ENCODE peak calls at places on chromosome 1, in five cellular contexts. One of them, this sample, is unnamed.

GRCh38 chr1:25484096-25484495 is 53.4 kb downstream of the MACO1 start:
- DNase-seq in cardiac muscle cell: no peak
- DNase-seq in PC-3: no peak
- DNase-seq in CD8-positive, alpha-beta T cell: no peak
- DNase-seq in stomach: peak; percentile 71
- DNase-seq in this sample: no peak

GRCh38 chr1:47507921-47508894 is 70.4 kb downstream of the FOXD2 start:
- DNase-seq in CD8-positive, alpha-beta T cell: no peak
- DNase-seq in cardiac muscle cell: peak; percentile 62
- DNase-seq in PC-3: peak; percentile 22
- DNase-seq in stomach: peak; percentile 67
- DNase-seq in this sample: no peak

GRCh38 chr1:12491691-12492090 is 126.3 kb downstream of the DHRS3 start:
- DNase-seq in cardiac muscle cell: no peak
- DNase-seq in stomach: no peak
- DNase-seq in PC-3: no peak
- DNase-seq in CD8-positive, alpha-beta T cell: no peak
- DNase-seq in this sample: no peak

GRCh38 chr1:29136463-29136915 is 12.8 kb upstream of the TMEM200B start:
- DNase-seq in CD8-positive, alpha-beta T cell: no peak
- DNase-seq in stomach: peak; percentile 42
- DNase-seq in cardiac muscle cell: no peak
- DNase-seq in PC-3: peak; percentile 38
- DNase-seq in this sample: no peak

GRCh38 chr1:85654066-85654782 is 54.0 kb downstream of the ZNHIT6 start:
- DNase-seq in stomach: no peak
- DNase-seq in CD8-positive, alpha-beta T cell: no peak
- DNase-seq in PC-3: peak; percentile 82
- DNase-seq in cardiac muscle cell: no peak
- DNase-seq in this sample: no peak

GRCh38 chr1:236913371-236914037 is 90.7 kb downstream of the MT1HL1 start:
- DNase-seq in CD8-positive, alpha-beta T cell: no peak
- DNase-seq in cardiac muscle cell: no peak
- DNase-seq in PC-3: peak; percentile 11
- DNase-seq in stomach: no peak
- DNase-seq in this sample: no peak

GRCh38 chr1:212749924-212750535 is 41.5 kb downstream of the NSL1 start:
- DNase-seq in cardiac muscle cell: peak; percentile 70
- DNase-seq in PC-3: peak; percentile 80
- DNase-seq in stomach: no peak
- DNase-seq in CD8-positive, alpha-beta T cell: no peak
- DNase-seq in this sample: no peak

GRCh38 chr1:199084293-199084692 is 445.5 kb downstream of the PTPRC start:
- DNase-seq in CD8-positive, alpha-beta T cell: no peak
- DNase-seq in cardiac muscle cell: peak; percentile 1
- DNase-seq in PC-3: no peak
- DNase-seq in stomach: no peak
- DNase-seq in this sample: no peak

GRCh38 chr1:48495166-48495565 is 23.2 kb upstream of the SPATA6 start:
- DNase-seq in CD8-positive, alpha-beta T cell: no peak
- DNase-seq in cardiac muscle cell: no peak
- DNase-seq in stomach: no peak
- DNase-seq in PC-3: no peak
- DNase-seq in this sample: no peak

GRCh38 chr1:167301355-167301754 is 80.7 kb downstream of the POU2F1 start:
- DNase-seq in stomach: no peak
- DNase-seq in CD8-positive, alpha-beta T cell: no peak
- DNase-seq in PC-3: no peak
- DNase-seq in cardiac muscle cell: no peak
- DNase-seq in this sample: no peak

GRCh38 chr1:10662090-10662688 is 134.3 kb downstream of the CASZ1 start:
- DNase-seq in cardiac muscle cell: no peak
- DNase-seq in PC-3: no peak
- DNase-seq in stomach: no peak
- DNase-seq in CD8-positive, alpha-beta T cell: no peak
- DNase-seq in this sample: no peak

GRCh38 chr1:55813619-55814018 is 598.5 kb upstream of the USP24 start:
- DNase-seq in stomach: peak; percentile 28
- DNase-seq in CD8-positive, alpha-beta T cell: no peak
- DNase-seq in PC-3: peak; percentile 49
- DNase-seq in cardiac muscle cell: peak; percentile 12
- DNase-seq in this sample: no peak

GRCh38 chr1:65119951-65120350 is 28.1 kb upstream of the AK4 start:
- DNase-seq in cardiac muscle cell: no peak
- DNase-seq in CD8-positive, alpha-beta T cell: no peak
- DNase-seq in stomach: no peak
- DNase-seq in PC-3: peak; percentile 14
- DNase-seq in this sample: no peak

GRCh38 chr1:193763313-193763712 is 576.9 kb upstream of the B3GALT2 start:
- DNase-seq in CD8-positive, alpha-beta T cell: no peak
- DNase-seq in cardiac muscle cell: no peak
- DNase-seq in stomach: no peak
- DNase-seq in PC-3: peak; percentile 41
- DNase-seq in this sample: no peak

GRCh38 chr1:154611150-154611865 is 3.3 kb upstream of the ADAR start:
- DNase-seq in PC-3: no peak
- DNase-seq in cardiac muscle cell: no peak
- DNase-seq in CD8-positive, alpha-beta T cell: no peak
- DNase-seq in stomach: no peak
- DNase-seq in this sample: no peak

GRCh38 chr1:12771186-12771585 is 2.4 kb upstream of the PRAMEF12 start:
- DNase-seq in stomach: no peak
- DNase-seq in cardiac muscle cell: no peak
- DNase-seq in CD8-positive, alpha-beta T cell: no peak
- DNase-seq in PC-3: no peak
- DNase-seq in this sample: no peak

GRCh38 chr1:8742022-8742924 is 75.2 kb downstream of the RERE start:
- DNase-seq in PC-3: peak; percentile 72
- DNase-seq in CD8-positive, alpha-beta T cell: no peak
- DNase-seq in cardiac muscle cell: no peak
- DNase-seq in stomach: no peak
- DNase-seq in this sample: no peak

GRCh38 chr1:164794310-164794709 is 235.3 kb downstream of the PBX1 start:
- DNase-seq in CD8-positive, alpha-beta T cell: no peak
- DNase-seq in stomach: no peak
- DNase-seq in cardiac muscle cell: no peak
- DNase-seq in PC-3: peak; percentile 90
- DNase-seq in this sample: no peak

GRCh38 chr1:55559802-55560201 is 344.6 kb upstream of the USP24 start:
- DNase-seq in cardiac muscle cell: no peak
- DNase-seq in CD8-positive, alpha-beta T cell: no peak
- DNase-seq in stomach: no peak
- DNase-seq in PC-3: no peak
- DNase-seq in this sample: no peak

GRCh38 chr1:160124709-160125478 is 9.3 kb downstream of the ATP1A2 start:
- DNase-seq in PC-3: peak; percentile 98
- DNase-seq in cardiac muscle cell: no peak
- DNase-seq in stomach: no peak
- DNase-seq in CD8-positive, alpha-beta T cell: no peak
- DNase-seq in this sample: no peak

GRCh38 chr1:1915911-1916835 is 1.1 kb downstream of the CALML6 start:
- DNase-seq in CD8-positive, alpha-beta T cell: no peak
- DNase-seq in stomach: peak; percentile 79
- DNase-seq in PC-3: no peak
- DNase-seq in cardiac muscle cell: no peak
- DNase-seq in this sample: no peak

GRCh38 chr1:6914646-6915178 is 129.5 kb downstream of the CAMTA1 start:
- DNase-seq in stomach: no peak
- DNase-seq in cardiac muscle cell: no peak
- DNase-seq in PC-3: no peak
- DNase-seq in CD8-positive, alpha-beta T cell: no peak
- DNase-seq in this sample: no peak
- TF ChIP-seq CTCF in stomach: no peak
- TF ChIP-seq CTCF in cardiac muscle cell: no peak
- TF ChIP-seq CTCF in PC-3: no peak
- TF ChIP-seq CTCF in CD8-positive, alpha-beta T cell: no peak
- TF ChIP-seq CTCF in this sample: no peak

GRCh38 chr1:227998374-227999055 is 8.3 kb upstream of the WNT3A start:
- DNase-seq in PC-3: no peak
- DNase-seq in cardiac muscle cell: no peak
- DNase-seq in stomach: peak; percentile 18
- DNase-seq in CD8-positive, alpha-beta T cell: no peak
- DNase-seq in this sample: no peak

GRCh38 chr1:228000836-228001563 is 5.8 kb upstream of the WNT3A start:
- DNase-seq in PC-3: no peak
- DNase-seq in cardiac muscle cell: no peak
- DNase-seq in stomach: peak; percentile 11
- DNase-seq in CD8-positive, alpha-beta T cell: no peak
- DNase-seq in this sample: no peak

GRCh38 chr1:228000416-228000815 is 6.4 kb upstream of the WNT3A start:
- DNase-seq in cardiac muscle cell: no peak
- DNase-seq in PC-3: no peak
- DNase-seq in CD8-positive, alpha-beta T cell: no peak
- DNase-seq in stomach: peak; percentile 3
- DNase-seq in this sample: no peak

GRCh38 chr1:228001738-228002535 is 4.9 kb upstream of the WNT3A start:
- DNase-seq in PC-3: no peak
- DNase-seq in stomach: peak; percentile 10
- DNase-seq in cardiac muscle cell: no peak
- DNase-seq in CD8-positive, alpha-beta T cell: no peak
- DNase-seq in this sample: no peak

DNA sequence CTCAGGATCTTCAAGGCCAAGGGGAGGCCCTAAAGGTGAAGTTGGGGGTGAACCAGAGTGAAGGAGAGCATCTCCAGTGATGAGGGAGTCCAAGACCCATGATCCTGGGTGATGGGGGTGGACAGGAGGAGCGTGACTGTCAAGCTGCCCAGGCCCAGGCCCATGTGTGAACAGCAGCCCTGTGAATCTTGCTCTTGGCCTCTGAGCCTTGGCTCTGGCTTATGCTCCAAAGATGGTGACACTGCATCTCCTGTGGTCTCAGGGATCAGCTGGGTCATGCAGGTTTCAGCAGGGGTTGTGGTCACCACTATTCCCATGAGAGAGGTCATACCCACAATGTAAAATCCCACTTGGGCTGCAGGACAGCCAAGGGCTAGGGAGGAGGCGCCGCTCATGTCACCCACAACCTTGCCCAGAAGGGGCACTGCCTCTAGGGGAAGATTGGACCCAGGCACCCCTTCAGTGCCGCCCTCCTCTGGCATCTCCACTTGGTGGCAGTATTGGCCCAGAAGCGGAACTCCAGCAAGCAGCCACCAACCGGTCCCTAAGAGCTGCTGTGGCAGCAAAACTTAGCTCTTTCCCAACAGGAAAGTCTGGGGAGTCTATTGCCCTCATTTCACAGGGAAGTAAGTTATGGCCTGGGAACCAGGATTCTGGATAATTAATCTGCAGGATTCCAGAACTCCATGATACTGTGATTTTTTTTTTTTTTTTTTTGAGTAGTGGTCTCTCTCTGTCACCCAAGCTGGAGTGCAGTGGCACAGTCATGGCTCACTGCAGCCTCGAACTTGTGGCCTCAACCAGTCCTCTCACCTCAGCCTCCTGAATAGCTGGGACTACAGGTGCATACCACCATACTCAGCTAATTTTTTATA is 7.5 kb upstream of the WNT3A start:
- DNase-seq in CD8-positive, alpha-beta T cell: peak; percentile 48
- DNase-seq in stomach: peak; percentile 72
- DNase-seq in cardiac muscle cell: peak; percentile 75
- DNase-seq in PC-3: peak; percentile 97
- DNase-seq in this sample: peak; percentile 70
- TF ChIP-seq CTCF in CD8-positive, alpha-beta T cell: peak; percentile 77
- TF ChIP-seq CTCF in stomach: peak; percentile 63
- TF ChIP-seq CTCF in cardiac muscle cell: peak; percentile 83
- TF ChIP-seq CTCF in PC-3: peak; percentile 100
- TF ChIP-seq CTCF in this sample: peak; percentile 83

GRCh38 chr1:197222025-197222685 is 45.9 kb upstream of the CRB1 start:
- DNase-seq in stomach: no peak
- DNase-seq in CD8-positive, alpha-beta T cell: no peak
- DNase-seq in PC-3: peak; percentile 66
- DNase-seq in cardiac muscle cell: no peak
- DNase-seq in this sample: no peak

GRCh38 chr1:197222780-197223179 is 45.3 kb upstream of the CRB1 start:
- DNase-seq in cardiac muscle cell: no peak
- DNase-seq in CD8-positive, alpha-beta T cell: no peak
- DNase-seq in stomach: no peak
- DNase-seq in PC-3: no peak
- DNase-seq in this sample: no peak

GRCh38 chr1:197218857-197219256 is 49.2 kb upstream of the CRB1 start:
- DNase-seq in PC-3: no peak
- DNase-seq in stomach: no peak
- DNase-seq in cardiac muscle cell: no peak
- DNase-seq in CD8-positive, alpha-beta T cell: no peak
- DNase-seq in this sample: no peak

DNA sequence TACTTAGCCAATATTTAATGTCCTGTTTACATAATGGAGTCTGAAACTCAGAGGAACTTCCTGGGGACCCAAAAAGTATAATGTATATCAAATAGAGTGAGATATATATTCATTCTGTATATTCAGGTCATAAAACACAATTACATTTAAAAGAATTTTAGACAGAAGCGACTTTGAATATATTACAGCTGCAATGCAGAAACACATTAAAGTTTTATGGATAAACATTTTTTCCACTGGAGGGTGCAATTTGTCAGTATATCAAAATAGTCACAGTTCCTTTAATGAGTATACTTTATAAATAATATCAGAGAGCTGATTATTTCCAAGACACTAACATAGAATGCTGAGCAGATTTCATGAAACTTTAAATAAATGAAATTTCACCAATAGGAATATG is 43.9 kb upstream of the CRB1 start:
- DNase-seq in CD8-positive, alpha-beta T cell: no peak
- DNase-seq in cardiac muscle cell: no peak
- DNase-seq in stomach: no peak
- DNase-seq in PC-3: peak; percentile 51
- DNase-seq in this sample: no peak
- TF ChIP-seq CTCF in CD8-positive, alpha-beta T cell: no peak
- TF ChIP-seq CTCF in cardiac muscle cell: peak; percentile 32
- TF ChIP-seq CTCF in stomach: no peak
- TF ChIP-seq CTCF in PC-3: peak; percentile 57
- TF ChIP-seq CTCF in this sample: no peak

GRCh38 chr1:208267896-208268295 is 23.7 kb upstream of the PLXNA2 start:
- DNase-seq in stomach: no peak
- DNase-seq in cardiac muscle cell: no peak
- DNase-seq in PC-3: no peak
- DNase-seq in CD8-positive, alpha-beta T cell: no peak
- DNase-seq in this sample: no peak
- TF ChIP-seq CTCF in stomach: no peak
- TF ChIP-seq CTCF in cardiac muscle cell: no peak
- TF ChIP-seq CTCF in PC-3: no peak
- TF ChIP-seq CTCF in CD8-positive, alpha-beta T cell: no peak
- TF ChIP-seq CTCF in this sample: no peak

DNA sequence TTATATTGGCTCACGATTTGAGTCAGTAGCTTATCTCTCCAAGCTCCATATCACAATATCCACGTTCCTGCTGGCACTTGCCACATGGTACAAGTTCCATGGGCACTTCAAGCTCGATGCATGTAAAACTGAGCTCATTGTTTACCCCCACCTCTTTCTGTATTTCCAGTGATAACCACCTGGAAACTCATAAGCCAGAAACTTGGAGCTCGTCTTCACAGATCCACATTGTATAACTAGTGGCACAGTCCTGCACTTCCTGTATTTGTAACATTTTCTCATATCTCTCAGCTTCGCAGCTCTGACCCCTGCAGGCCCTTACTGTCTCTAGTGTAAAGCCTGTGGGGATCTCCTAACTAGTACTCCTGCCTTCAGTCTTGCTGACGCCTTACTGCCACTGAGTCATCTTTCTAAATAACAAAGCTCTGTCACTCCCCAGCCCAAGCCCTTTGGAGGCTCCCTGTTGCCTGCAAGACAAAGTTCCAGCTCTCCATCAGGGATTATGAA is 6.5 kb upstream of the C2CD4D start:
- DNase-seq in PC-3: peak; percentile 80
- DNase-seq in cardiac muscle cell: no peak
- DNase-seq in CD8-positive, alpha-beta T cell: no peak
- DNase-seq in stomach: no peak
- DNase-seq in this sample: no peak
- TF ChIP-seq CTCF in PC-3: peak; percentile 54
- TF ChIP-seq CTCF in cardiac muscle cell: peak; percentile 16
- TF ChIP-seq CTCF in CD8-positive, alpha-beta T cell: no peak
- TF ChIP-seq CTCF in stomach: no peak
- TF ChIP-seq CTCF in this sample: no peak